ENCODE peak calls at places on chromosomes 13 and 19, in eight cellular contexts. One of them, this sample, is unnamed.

GRCh38 chr19:38664503-38665211 is 17.2 kb downstream of the ACTN4 start:
- DNase-seq in fibroblast of lung: no peak
- DNase-seq in neural progenitor cell: no peak
- DNase-seq in breast epithelium: no peak
- DNase-seq in pancreas: no peak
- DNase-seq in fibroblast of pulmonary artery: no peak
- DNase-seq in AG04450: no peak
- DNase-seq in dorsolateral prefrontal cortex: no peak
- DNase-seq in this sample: no peak

GRCh38 chr19:35856546-35857149 is at the start of gene KIRREL2:
- DNase-seq in dorsolateral prefrontal cortex: no peak
- DNase-seq in breast epithelium: no peak
- DNase-seq in pancreas: peak
- DNase-seq in neural progenitor cell: peak
- DNase-seq in fibroblast of lung: no peak
- DNase-seq in AG04450: no peak
- DNase-seq in fibroblast of pulmonary artery: no peak
- DNase-seq in this sample: no peak

GRCh38 chr13:20848944-20849343 is 53.6 kb downstream of the XPO4 start:
- DNase-seq in dorsolateral prefrontal cortex: no peak
- DNase-seq in neural progenitor cell: no peak
- DNase-seq in fibroblast of pulmonary artery: no peak
- DNase-seq in pancreas: no peak
- DNase-seq in breast epithelium: no peak
- DNase-seq in AG04450: no peak
- DNase-seq in fibroblast of lung: peak
- DNase-seq in this sample: no peak

GRCh38 chr13:95020298-95020987 is 280.8 kb downstream of the ABCC4 start:
- DNase-seq in fibroblast of pulmonary artery: peak
- DNase-seq in breast epithelium: no peak
- DNase-seq in fibroblast of lung: peak
- DNase-seq in dorsolateral prefrontal cortex: no peak
- DNase-seq in pancreas: no peak
- DNase-seq in neural progenitor cell: no peak
- DNase-seq in AG04450: no peak
- DNase-seq in this sample: peak

GRCh38 chr19:48741222-48741999 is 1.0 kb upstream of the RASIP1 start:
- DNase-seq in fibroblast of lung: no peak
- DNase-seq in dorsolateral prefrontal cortex: no peak
- DNase-seq in fibroblast of pulmonary artery: no peak
- DNase-seq in AG04450: no peak
- DNase-seq in pancreas: peak
- DNase-seq in breast epithelium: no peak
- DNase-seq in neural progenitor cell: peak
- DNase-seq in this sample: peak

GRCh38 chr19:35232912-35233311 is 4.4 kb upstream of the FAM187B start:
- DNase-seq in fibroblast of pulmonary artery: no peak
- DNase-seq in neural progenitor cell: no peak
- DNase-seq in pancreas: no peak
- DNase-seq in fibroblast of lung: no peak
- DNase-seq in dorsolateral prefrontal cortex: no peak
- DNase-seq in AG04450: no peak
- DNase-seq in breast epithelium: no peak
- DNase-seq in this sample: no peak

GRCh38 chr13:110712849-110713641 is 455 bp upstream of the ING1 start:
- DNase-seq in AG04450: peak
- DNase-seq in pancreas: peak
- DNase-seq in dorsolateral prefrontal cortex: peak
- DNase-seq in neural progenitor cell: peak
- DNase-seq in fibroblast of pulmonary artery: peak
- DNase-seq in fibroblast of lung: peak
- DNase-seq in breast epithelium: peak
- DNase-seq in this sample: peak

GRCh38 chr19:18292810-18293641 is 11.6 kb upstream of the JUND start:
- DNase-seq in AG04450: no peak
- DNase-seq in breast epithelium: peak
- DNase-seq in fibroblast of pulmonary artery: peak
- DNase-seq in neural progenitor cell: peak
- DNase-seq in pancreas: peak
- DNase-seq in fibroblast of lung: peak
- DNase-seq in dorsolateral prefrontal cortex: peak
- DNase-seq in this sample: no peak

GRCh38 chr13:22506286-22506685 is 674.5 kb upstream of the SGCG start:
- DNase-seq in neural progenitor cell: peak
- DNase-seq in pancreas: no peak
- DNase-seq in dorsolateral prefrontal cortex: no peak
- DNase-seq in fibroblast of pulmonary artery: no peak
- DNase-seq in fibroblast of lung: peak
- DNase-seq in breast epithelium: no peak
- DNase-seq in AG04450: no peak
- DNase-seq in this sample: no peak

GRCh38 chr13:112616586-112617381 is 28.8 kb upstream of the TUBGCP3 start:
- DNase-seq in fibroblast of pulmonary artery: peak
- DNase-seq in breast epithelium: no peak
- DNase-seq in neural progenitor cell: peak
- DNase-seq in fibroblast of lung: peak
- DNase-seq in pancreas: no peak
- DNase-seq in dorsolateral prefrontal cortex: no peak
- DNase-seq in AG04450: no peak
- DNase-seq in this sample: peak

GRCh38 chr19:33736158-33736557 is 60.5 kb upstream of the KCTD15 start:
- DNase-seq in neural progenitor cell: no peak
- DNase-seq in fibroblast of pulmonary artery: no peak
- DNase-seq in AG04450: no peak
- DNase-seq in pancreas: no peak
- DNase-seq in breast epithelium: no peak
- DNase-seq in dorsolateral prefrontal cortex: no peak
- DNase-seq in fibroblast of lung: no peak
- DNase-seq in this sample: no peak

GRCh38 chr13:66952507-66952906 is 277.6 kb downstream of the PCDH9 start:
- DNase-seq in pancreas: no peak
- DNase-seq in AG04450: no peak
- DNase-seq in fibroblast of lung: no peak
- DNase-seq in dorsolateral prefrontal cortex: no peak
- DNase-seq in fibroblast of pulmonary artery: no peak
- DNase-seq in breast epithelium: no peak
- DNase-seq in neural progenitor cell: no peak
- DNase-seq in this sample: no peak

GRCh38 chr13:19984430-19985218 is 26.1 kb downstream of the ZMYM2 start:
- DNase-seq in breast epithelium: no peak
- DNase-seq in neural progenitor cell: peak
- DNase-seq in fibroblast of pulmonary artery: peak
- DNase-seq in dorsolateral prefrontal cortex: no peak
- DNase-seq in pancreas: no peak
- DNase-seq in AG04450: peak
- DNase-seq in fibroblast of lung: peak
- DNase-seq in this sample: peak

GRCh38 chr13:72651196-72651595 is 76.2 kb downstream of the MZT1 start:
- DNase-seq in neural progenitor cell: peak
- DNase-seq in fibroblast of lung: peak
- DNase-seq in dorsolateral prefrontal cortex: no peak
- DNase-seq in breast epithelium: no peak
- DNase-seq in pancreas: no peak
- DNase-seq in AG04450: no peak
- DNase-seq in fibroblast of pulmonary artery: peak
- DNase-seq in this sample: peak
- TF ChIP-seq CTCF in neural progenitor cell: peak
- TF ChIP-seq CTCF in fibroblast of lung: no peak
- TF ChIP-seq CTCF in dorsolateral prefrontal cortex: peak
- TF ChIP-seq CTCF in breast epithelium: no peak
- TF ChIP-seq CTCF in pancreas: no peak
- TF ChIP-seq CTCF in AG04450: peak
- TF ChIP-seq CTCF in fibroblast of pulmonary artery: peak
- TF ChIP-seq CTCF in this sample: peak

DNA sequence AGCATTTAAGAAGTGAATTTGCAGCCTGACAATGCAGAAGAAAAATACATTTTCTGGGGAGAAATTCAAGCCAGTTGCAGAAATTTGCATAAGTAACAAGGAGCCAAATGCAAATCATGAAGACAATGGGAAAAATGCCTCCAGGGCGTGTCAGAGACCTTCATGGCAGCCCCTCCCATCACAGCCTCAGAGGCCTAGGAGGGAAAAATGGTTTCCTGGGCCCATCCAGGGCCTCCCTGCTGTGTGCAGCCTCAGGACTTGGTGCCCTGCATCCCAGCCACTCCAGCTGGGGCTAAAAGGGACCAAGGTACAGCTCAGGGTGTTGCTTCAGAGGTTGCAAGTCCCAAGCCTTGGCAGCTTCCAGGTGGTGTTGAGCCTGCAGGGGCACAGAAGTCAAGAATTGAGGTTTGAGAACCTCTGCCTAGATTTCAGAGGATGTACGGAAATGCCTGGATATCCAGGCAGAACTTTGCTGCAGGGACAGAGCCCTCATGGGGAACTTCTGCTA is 16.7 kb upstream of the ITM2B start:
- DNase-seq in fibroblast of pulmonary artery: no peak
- DNase-seq in fibroblast of lung: no peak
- DNase-seq in dorsolateral prefrontal cortex: no peak
- DNase-seq in breast epithelium: no peak
- DNase-seq in AG04450: no peak
- DNase-seq in neural progenitor cell: no peak
- DNase-seq in pancreas: no peak
- DNase-seq in this sample: no peak
- H3K4me3 ChIP-seq in fibroblast of pulmonary artery: no peak
- H3K4me3 ChIP-seq in fibroblast of lung: no peak
- H3K4me3 ChIP-seq in dorsolateral prefrontal cortex: no peak
- H3K4me3 ChIP-seq in breast epithelium: no peak
- H3K4me3 ChIP-seq in AG04450: no peak
- H3K4me3 ChIP-seq in neural progenitor cell: no peak
- H3K4me3 ChIP-seq in pancreas: no peak
- H3K4me3 ChIP-seq in this sample: no peak

GRCh38 chr13:27709779-27710178 is 82.5 kb upstream of the GSX1 start:
- DNase-seq in fibroblast of pulmonary artery: no peak
- DNase-seq in breast epithelium: no peak
- DNase-seq in neural progenitor cell: no peak
- DNase-seq in pancreas: no peak
- DNase-seq in dorsolateral prefrontal cortex: no peak
- DNase-seq in fibroblast of lung: no peak
- DNase-seq in AG04450: no peak
- DNase-seq in this sample: no peak

GRCh38 chr13:27708325-27708724 is 84.0 kb upstream of the GSX1 start:
- DNase-seq in neural progenitor cell: no peak
- DNase-seq in dorsolateral prefrontal cortex: no peak
- DNase-seq in pancreas: no peak
- DNase-seq in AG04450: no peak
- DNase-seq in fibroblast of pulmonary artery: no peak
- DNase-seq in fibroblast of lung: no peak
- DNase-seq in breast epithelium: no peak
- DNase-seq in this sample: no peak

GRCh38 chr13:27713767-27714166 is 78.5 kb upstream of the GSX1 start:
- DNase-seq in fibroblast of lung: no peak
- DNase-seq in neural progenitor cell: no peak
- DNase-seq in dorsolateral prefrontal cortex: no peak
- DNase-seq in fibroblast of pulmonary artery: no peak
- DNase-seq in breast epithelium: no peak
- DNase-seq in AG04450: no peak
- DNase-seq in pancreas: no peak
- DNase-seq in this sample: no peak

GRCh38 chr13:27712421-27712820 is 79.9 kb upstream of the GSX1 start:
- DNase-seq in fibroblast of lung: peak
- DNase-seq in AG04450: no peak
- DNase-seq in pancreas: peak
- DNase-seq in breast epithelium: no peak
- DNase-seq in neural progenitor cell: no peak
- DNase-seq in dorsolateral prefrontal cortex: no peak
- DNase-seq in fibroblast of pulmonary artery: peak
- DNase-seq in this sample: peak
- TF ChIP-seq CTCF in fibroblast of lung: peak
- TF ChIP-seq CTCF in AG04450: no peak
- TF ChIP-seq CTCF in pancreas: peak
- TF ChIP-seq CTCF in breast epithelium: no peak
- TF ChIP-seq CTCF in neural progenitor cell: peak
- TF ChIP-seq CTCF in dorsolateral prefrontal cortex: no peak
- TF ChIP-seq CTCF in fibroblast of pulmonary artery: peak
- TF ChIP-seq CTCF in this sample: peak

GRCh38 chr13:92255533-92255932 is 857.1 kb downstream of the GPC5 start:
- DNase-seq in fibroblast of lung: peak
- DNase-seq in AG04450: no peak
- DNase-seq in dorsolateral prefrontal cortex: no peak
- DNase-seq in fibroblast of pulmonary artery: peak
- DNase-seq in pancreas: no peak
- DNase-seq in neural progenitor cell: no peak
- DNase-seq in breast epithelium: no peak
- DNase-seq in this sample: no peak
- H3K4me3 ChIP-seq in fibroblast of lung: no peak
- H3K4me3 ChIP-seq in AG04450: no peak
- H3K4me3 ChIP-seq in dorsolateral prefrontal cortex: no peak
- H3K4me3 ChIP-seq in fibroblast of pulmonary artery: no peak
- H3K4me3 ChIP-seq in pancreas: no peak
- H3K4me3 ChIP-seq in neural progenitor cell: no peak
- H3K4me3 ChIP-seq in breast epithelium: no peak
- H3K4me3 ChIP-seq in this sample: no peak

GRCh38 chr13:34734932-34735331 is 207.1 kb upstream of the NBEA start:
- DNase-seq in neural progenitor cell: no peak
- DNase-seq in breast epithelium: no peak
- DNase-seq in fibroblast of pulmonary artery: no peak
- DNase-seq in AG04450: no peak
- DNase-seq in pancreas: no peak
- DNase-seq in fibroblast of lung: no peak
- DNase-seq in dorsolateral prefrontal cortex: no peak
- DNase-seq in this sample: peak
- TF ChIP-seq CTCF in neural progenitor cell: no peak
- TF ChIP-seq CTCF in breast epithelium: no peak
- TF ChIP-seq CTCF in fibroblast of pulmonary artery: no peak
- TF ChIP-seq CTCF in AG04450: no peak
- TF ChIP-seq CTCF in pancreas: no peak
- TF ChIP-seq CTCF in fibroblast of lung: no peak
- TF ChIP-seq CTCF in dorsolateral prefrontal cortex: no peak
- TF ChIP-seq CTCF in this sample: no peak

GRCh38 chr13:114067381-114067885 is 65.0 kb downstream of the RASA3 start:
- DNase-seq in neural progenitor cell: no peak
- DNase-seq in fibroblast of pulmonary artery: peak
- DNase-seq in AG04450: no peak
- DNase-seq in dorsolateral prefrontal cortex: no peak
- DNase-seq in breast epithelium: no peak
- DNase-seq in fibroblast of lung: peak
- DNase-seq in pancreas: no peak
- DNase-seq in this sample: peak
- H3K4me3 ChIP-seq in neural progenitor cell: no peak
- H3K4me3 ChIP-seq in fibroblast of pulmonary artery: no peak
- H3K4me3 ChIP-seq in AG04450: no peak
- H3K4me3 ChIP-seq in dorsolateral prefrontal cortex: no peak
- H3K4me3 ChIP-seq in breast epithelium: peak
- H3K4me3 ChIP-seq in fibroblast of lung: no peak
- H3K4me3 ChIP-seq in pancreas: no peak
- H3K4me3 ChIP-seq in this sample: no peak

GRCh38 chr13:60654405-60654804 is 257.4 kb downstream of the TDRD3 start:
- DNase-seq in neural progenitor cell: peak
- DNase-seq in dorsolateral prefrontal cortex: peak
- DNase-seq in AG04450: no peak
- DNase-seq in breast epithelium: no peak
- DNase-seq in pancreas: no peak
- DNase-seq in fibroblast of pulmonary artery: peak
- DNase-seq in fibroblast of lung: peak
- DNase-seq in this sample: peak
- TF ChIP-seq CTCF in neural progenitor cell: peak
- TF ChIP-seq CTCF in dorsolateral prefrontal cortex: peak
- TF ChIP-seq CTCF in AG04450: peak
- TF ChIP-seq CTCF in breast epithelium: peak
- TF ChIP-seq CTCF in pancreas: peak
- TF ChIP-seq CTCF in fibroblast of pulmonary artery: peak
- TF ChIP-seq CTCF in fibroblast of lung: peak
- TF ChIP-seq CTCF in this sample: peak